ENCODE peak calls at places on chromosomes 5 and 9, in six cellular contexts. E is SJSA1, S is lower leg skin, L is esophagus muscularis mucosa, X is GM12891, G is NCI-H1092. Z is an unnamed sample.

GRCh38 chr5:5352675-5353074 is 69.8 kb upstream of the ICE1 start:
- DNase-seq in G (no peak), X (no peak), L (no peak), E (no peak), S (no peak), Z (no peak)

GRCh38 chr5:73709536-73710129 is 83.6 kb downstream of the ARHGEF28 start:
- DNase-seq in S (no peak), X (no peak), E (no peak), L (no peak), G (no peak), Z (no peak)

GRCh38 chr5:88954511-88954910 is 71.5 kb upstream of the MEF2C start:
- DNase-seq in S (no peak), E (no peak), L (no peak), G (no peak), X (no peak), Z (no peak)

GRCh38 chr9:109401169-109401989 is 80.5 kb upstream of the EPB41L4B start:
- DNase-seq in G (peak; percentile 65), E (peak; percentile 31), L (no peak), X (no peak), S (no peak), Z (no peak)

GRCh38 chr5:59380350-59380951 is 513.1 kb downstream of the PDE4D start:
- DNase-seq in G (no peak), S (no peak), L (no peak), E (peak; percentile 70), X (peak; percentile 11), Z (no peak)

GRCh38 chr5:80141147-80141671 is 106.1 kb downstream of the THBS4 start:
- DNase-seq in E (no peak), L (peak; percentile 94), S (peak; percentile 94), G (no peak), X (no peak), Z (peak; percentile 85)

GRCh38 chr9:127214421-127215265 is 49.9 kb upstream of the GARNL3 start:
- DNase-seq in X (peak; percentile 74), E (peak; percentile 31), L (no peak), G (peak; percentile 60), S (peak; percentile 89), Z (no peak)

GRCh38 chr9:122860319-122861142 is 32.1 kb upstream of the PDCL start:
- DNase-seq in S (no peak), X (no peak), E (peak; percentile 53), L (no peak), G (no peak), Z (no peak)

GRCh38 chr5:78221964-78222451 is 72.5 kb downstream of the AP3B1 start:
- DNase-seq in G (no peak), L (no peak), S (no peak), X (peak; percentile 28), E (no peak), Z (no peak)

GRCh38 chr9:6549106-6549505 is 96.4 kb downstream of the GLDC start:
- DNase-seq in L (no peak), E (no peak), G (peak; percentile 68), X (no peak), S (no peak), Z (no peak)

GRCh38 chr5:177546262-177546741 is 8.1 kb downstream of the FAM193B start:
- DNase-seq in S (peak; percentile 89), E (peak; percentile 95), L (peak; percentile 92), X (no peak), G (no peak), Z (peak; percentile 79)

GRCh38 chr5:172170251-172170701 is 17.7 kb downstream of the STK10 start:
- DNase-seq in S (no peak), X (no peak), G (no peak), E (no peak), L (no peak), Z (no peak)

GRCh38 chr5:94746731-94747124 is 128.3 kb downstream of the SLF1 start:
- DNase-seq in S (no peak), E (no peak), L (no peak), X (no peak), G (no peak), Z (no peak)

GRCh38 chr5:132812949-132813598 is at the start of gene SOWAHA:
- DNase-seq in E (no peak), S (peak; percentile 81), G (peak; percentile 43), L (no peak), X (no peak), Z (no peak)

GRCh38 chr5:67038817-67039603 is 157.6 kb downstream of the CD180 start:
- DNase-seq in X (no peak), G (no peak), E (no peak), L (no peak), S (no peak), Z (no peak)

GRCh38 chr5:54469655-54470054 is 14.2 kb downstream of the HSPB3 start:
- DNase-seq in G (no peak), E (peak; percentile 48), S (no peak), X (peak; percentile 20), L (peak; percentile 64), Z (no peak)

GRCh38 chr5:1032011-1032410 is 23.4 kb downstream of the NKD2 start:
- DNase-seq in G (no peak), S (peak; percentile 67), E (no peak), L (no peak), X (no peak), Z (no peak)

GRCh38 chr9:69180670-69181069 is 6.6 kb downstream of the TJP2 start:
- DNase-seq in E (peak; percentile 79), X (no peak), G (no peak), S (no peak), L (no peak), Z (peak; percentile 63)

GRCh38 chr9:7180247-7180646 is 422.5 kb downstream of the KDM4C start:
- DNase-seq in X (no peak), L (no peak), E (no peak), G (no peak), S (no peak), Z (no peak)

GRCh38 chr5:138983984-138984383 is 108.8 kb upstream of the LRRTM2 start:
- DNase-seq in L (no peak), X (no peak), G (no peak), S (no peak), E (no peak), Z (no peak)

GRCh38 chr5:5270958-5271605 is 131.0 kb downstream of the ADAMTS16 start:
- DNase-seq in E (peak; percentile 92), X (no peak), L (peak; percentile 92), S (no peak), G (peak; percentile 15), Z (peak; percentile 69)

GRCh38 chr5:39513236-39513635 is 88.5 kb upstream of the DAB2 start:
- DNase-seq in L (no peak), S (no peak), E (peak; percentile 72), G (no peak), X (no peak), Z (no peak)

GRCh38 chr5:134968055-134968454 is 348 bp downstream of the CATSPER3 start:
- DNase-seq in G (no peak), E (no peak), L (no peak), S (no peak), X (no peak), Z (no peak)

GRCh38 chr5:52520171-52520570 is 267.5 kb upstream of the ITGA1 start:
- DNase-seq in X (no peak), E (no peak), G (no peak), L (no peak), S (no peak), Z (no peak)

GRCh38 chr5:111783537-111783936 is 26.5 kb upstream of the NREP start:
- DNase-seq in X (no peak), E (no peak), G (no peak), L (no peak), S (no peak), Z (no peak)

GRCh38 chr5:72324186-72324825 is 4.1 kb downstream of the PTCD2 start:
- DNase-seq in E (no peak), X (no peak), G (no peak), L (no peak), S (no peak), Z (no peak)

GRCh38 chr5:88680253-88681132 is 202.5 kb downstream of the MEF2C start:
- DNase-seq in S (peak; percentile 94), E (peak; percentile 74), X (peak; percentile 73), G (peak; percentile 21), L (no peak), Z (peak; percentile 65)